ENCODE peak calls at places on chromosomes 4 and X, in five cellular contexts. One of them, this sample, is unnamed.

GRCh38 chr4:158769175-158769831 is 477 bp downstream of the FNIP2 start:
- DNase-seq in glutamatergic neuron: peak; percentile 66
- DNase-seq in activated CD8-positive, alpha-beta T cell treated with anti-CD3 and anti-CD28 coated beads for 36 hours: peak; percentile 58
- DNase-seq in nephron progenitor cell: peak; percentile 51
- DNase-seq in CD8-positive, alpha-beta T cell: peak; percentile 47
- DNase-seq in this sample: peak; percentile 27

GRCh38 chr4:161554372-161554990 is 609.3 kb downstream of the FSTL5 start:
- DNase-seq in glutamatergic neuron: no peak
- DNase-seq in CD8-positive, alpha-beta T cell: no peak
- DNase-seq in nephron progenitor cell: no peak
- DNase-seq in activated CD8-positive, alpha-beta T cell treated with anti-CD3 and anti-CD28 coated beads for 36 hours: no peak
- DNase-seq in this sample: peak; percentile 14

GRCh38 chrX:1385824-1386223 is 6.1 kb downstream of the SLC25A6 start:
- DNase-seq in glutamatergic neuron: no peak
- DNase-seq in activated CD8-positive, alpha-beta T cell treated with anti-CD3 and anti-CD28 coated beads for 36 hours: no peak
- DNase-seq in nephron progenitor cell: no peak
- DNase-seq in CD8-positive, alpha-beta T cell: no peak
- DNase-seq in this sample: no peak

GRCh38 chr4:123672987-123673386 is 276.4 kb downstream of the SPRY1 start:
- DNase-seq in nephron progenitor cell: no peak
- DNase-seq in CD8-positive, alpha-beta T cell: no peak
- DNase-seq in glutamatergic neuron: no peak
- DNase-seq in activated CD8-positive, alpha-beta T cell treated with anti-CD3 and anti-CD28 coated beads for 36 hours: no peak
- DNase-seq in this sample: peak; percentile 61

GRCh38 chr4:24775209-24775608 is 20.2 kb upstream of the SOD3 start:
- DNase-seq in nephron progenitor cell: no peak
- DNase-seq in CD8-positive, alpha-beta T cell: no peak
- DNase-seq in activated CD8-positive, alpha-beta T cell treated with anti-CD3 and anti-CD28 coated beads for 36 hours: no peak
- DNase-seq in glutamatergic neuron: no peak
- DNase-seq in this sample: peak; percentile 30

GRCh38 chrX:17788439-17788838 is 51.1 kb downstream of the SCML1 start:
- DNase-seq in glutamatergic neuron: peak; percentile 46
- DNase-seq in nephron progenitor cell: peak; percentile 30
- DNase-seq in activated CD8-positive, alpha-beta T cell treated with anti-CD3 and anti-CD28 coated beads for 36 hours: peak; percentile 37
- DNase-seq in CD8-positive, alpha-beta T cell: peak; percentile 50
- DNase-seq in this sample: peak; percentile 38

GRCh38 chrX:13167444-13168207 is 123.2 kb upstream of the FAM9C start:
- DNase-seq in nephron progenitor cell: no peak
- DNase-seq in glutamatergic neuron: no peak
- DNase-seq in activated CD8-positive, alpha-beta T cell treated with anti-CD3 and anti-CD28 coated beads for 36 hours: peak; percentile 20
- DNase-seq in CD8-positive, alpha-beta T cell: no peak
- DNase-seq in this sample: peak; percentile 64

GRCh38 chrX:107710617-107711391 is 64.8 kb downstream of the TSC22D3 start:
- DNase-seq in nephron progenitor cell: no peak
- DNase-seq in CD8-positive, alpha-beta T cell: peak; percentile 67
- DNase-seq in activated CD8-positive, alpha-beta T cell treated with anti-CD3 and anti-CD28 coated beads for 36 hours: peak; percentile 66
- DNase-seq in glutamatergic neuron: no peak
- DNase-seq in this sample: peak; percentile 97

GRCh38 chr4:76212851-76213414 is 691 bp downstream of the SCARB2 start:
- DNase-seq in CD8-positive, alpha-beta T cell: peak; percentile 54
- DNase-seq in activated CD8-positive, alpha-beta T cell treated with anti-CD3 and anti-CD28 coated beads for 36 hours: peak; percentile 73
- DNase-seq in nephron progenitor cell: no peak
- DNase-seq in glutamatergic neuron: no peak
- DNase-seq in this sample: peak; percentile 44

GRCh38 chr4:38368612-38369011 is 295.4 kb upstream of the KLF3 start:
- DNase-seq in glutamatergic neuron: no peak
- DNase-seq in activated CD8-positive, alpha-beta T cell treated with anti-CD3 and anti-CD28 coated beads for 36 hours: no peak
- DNase-seq in nephron progenitor cell: no peak
- DNase-seq in CD8-positive, alpha-beta T cell: no peak
- DNase-seq in this sample: peak; percentile 51

GRCh38 chr4:88803600-88804096 is 106.0 kb upstream of the NAP1L5 start:
- DNase-seq in activated CD8-positive, alpha-beta T cell treated with anti-CD3 and anti-CD28 coated beads for 36 hours: peak; percentile 40
- DNase-seq in CD8-positive, alpha-beta T cell: no peak
- DNase-seq in glutamatergic neuron: no peak
- DNase-seq in nephron progenitor cell: no peak
- DNase-seq in this sample: peak; percentile 98

GRCh38 chrX:138711399-138712347 is at the start of gene FGF13:
- DNase-seq in glutamatergic neuron: peak; percentile 55
- DNase-seq in activated CD8-positive, alpha-beta T cell treated with anti-CD3 and anti-CD28 coated beads for 36 hours: peak; percentile 3
- DNase-seq in CD8-positive, alpha-beta T cell: no peak
- DNase-seq in nephron progenitor cell: peak; percentile 66
- DNase-seq in this sample: peak; percentile 2

GRCh38 chrX:124346064-124346876 is at the start of gene SH2D1A:
- DNase-seq in CD8-positive, alpha-beta T cell: peak; percentile 18
- DNase-seq in glutamatergic neuron: no peak
- DNase-seq in nephron progenitor cell: no peak
- DNase-seq in activated CD8-positive, alpha-beta T cell treated with anti-CD3 and anti-CD28 coated beads for 36 hours: peak; percentile 41
- DNase-seq in this sample: no peak

GRCh38 chr4:86935499-86935832 is 655 bp downstream of the AFF1 start:
- DNase-seq in activated CD8-positive, alpha-beta T cell treated with anti-CD3 and anti-CD28 coated beads for 36 hours: peak; percentile 58
- DNase-seq in nephron progenitor cell: no peak
- DNase-seq in CD8-positive, alpha-beta T cell: no peak
- DNase-seq in glutamatergic neuron: peak; percentile 33
- DNase-seq in this sample: no peak

GRCh38 chrX:109624641-109625311 is at the start of gene KCNE5:
- DNase-seq in CD8-positive, alpha-beta T cell: no peak
- DNase-seq in glutamatergic neuron: peak; percentile 55
- DNase-seq in nephron progenitor cell: peak; percentile 89
- DNase-seq in activated CD8-positive, alpha-beta T cell treated with anti-CD3 and anti-CD28 coated beads for 36 hours: no peak
- DNase-seq in this sample: no peak

GRCh38 chr4:7434766-7435150 is at the start of gene PSAPL1:
- DNase-seq in CD8-positive, alpha-beta T cell: no peak
- DNase-seq in nephron progenitor cell: peak; percentile 43
- DNase-seq in activated CD8-positive, alpha-beta T cell treated with anti-CD3 and anti-CD28 coated beads for 36 hours: peak; percentile 26
- DNase-seq in glutamatergic neuron: no peak
- DNase-seq in this sample: peak; percentile 12

GRCh38 chrX:150158554-150159332 is 204.4 kb upstream of the MAMLD1 start:
- DNase-seq in CD8-positive, alpha-beta T cell: no peak
- DNase-seq in activated CD8-positive, alpha-beta T cell treated with anti-CD3 and anti-CD28 coated beads for 36 hours: no peak
- DNase-seq in nephron progenitor cell: no peak
- DNase-seq in glutamatergic neuron: no peak
- DNase-seq in this sample: no peak

GRCh38 chr4:30789219-30789671 is 69.1 kb downstream of the PCDH7 start:
- DNase-seq in glutamatergic neuron: no peak
- DNase-seq in CD8-positive, alpha-beta T cell: no peak
- DNase-seq in activated CD8-positive, alpha-beta T cell treated with anti-CD3 and anti-CD28 coated beads for 36 hours: no peak
- DNase-seq in nephron progenitor cell: no peak
- DNase-seq in this sample: no peak

GRCh38 chr4:24625091-24625490 is 40.7 kb upstream of the DHX15 start:
- DNase-seq in glutamatergic neuron: no peak
- DNase-seq in activated CD8-positive, alpha-beta T cell treated with anti-CD3 and anti-CD28 coated beads for 36 hours: no peak
- DNase-seq in CD8-positive, alpha-beta T cell: no peak
- DNase-seq in nephron progenitor cell: no peak
- DNase-seq in this sample: no peak

GRCh38 chr4:152392079-152392478 is 143.8 kb downstream of the FBXW7 start:
- DNase-seq in activated CD8-positive, alpha-beta T cell treated with anti-CD3 and anti-CD28 coated beads for 36 hours: no peak
- DNase-seq in CD8-positive, alpha-beta T cell: no peak
- DNase-seq in nephron progenitor cell: no peak
- DNase-seq in glutamatergic neuron: no peak
- DNase-seq in this sample: peak; percentile 13

GRCh38 chr4:10083861-10084641 is 32.5 kb downstream of the WDR1 start:
- DNase-seq in CD8-positive, alpha-beta T cell: peak; percentile 1
- DNase-seq in activated CD8-positive, alpha-beta T cell treated with anti-CD3 and anti-CD28 coated beads for 36 hours: peak; percentile 0
- DNase-seq in glutamatergic neuron: peak; percentile 8
- DNase-seq in nephron progenitor cell: no peak
- DNase-seq in this sample: no peak

GRCh38 chr4:24195976-24196736 is 306.3 kb upstream of the PPARGC1A start:
- DNase-seq in nephron progenitor cell: no peak
- DNase-seq in CD8-positive, alpha-beta T cell: no peak
- DNase-seq in glutamatergic neuron: no peak
- DNase-seq in activated CD8-positive, alpha-beta T cell treated with anti-CD3 and anti-CD28 coated beads for 36 hours: no peak
- DNase-seq in this sample: no peak

GRCh38 chr4:46441116-46441859 is 51.4 kb upstream of the GABRA2 start:
- DNase-seq in activated CD8-positive, alpha-beta T cell treated with anti-CD3 and anti-CD28 coated beads for 36 hours: no peak
- DNase-seq in nephron progenitor cell: no peak
- DNase-seq in CD8-positive, alpha-beta T cell: no peak
- DNase-seq in glutamatergic neuron: no peak
- DNase-seq in this sample: peak; percentile 42

GRCh38 chr4:72312032-72312650 is 256.9 kb downstream of the ADAMTS3 start:
- DNase-seq in activated CD8-positive, alpha-beta T cell treated with anti-CD3 and anti-CD28 coated beads for 36 hours: no peak
- DNase-seq in nephron progenitor cell: no peak
- DNase-seq in CD8-positive, alpha-beta T cell: no peak
- DNase-seq in glutamatergic neuron: no peak
- DNase-seq in this sample: peak; percentile 95

GRCh38 chr4:163600731-163601130 is 106.2 kb downstream of the TMA16 start:
- DNase-seq in activated CD8-positive, alpha-beta T cell treated with anti-CD3 and anti-CD28 coated beads for 36 hours: no peak
- DNase-seq in glutamatergic neuron: no peak
- DNase-seq in CD8-positive, alpha-beta T cell: no peak
- DNase-seq in nephron progenitor cell: no peak
- DNase-seq in this sample: no peak

GRCh38 chrX:9062621-9063020 is 28.7 kb upstream of the FAM9B start:
- DNase-seq in CD8-positive, alpha-beta T cell: no peak
- DNase-seq in activated CD8-positive, alpha-beta T cell treated with anti-CD3 and anti-CD28 coated beads for 36 hours: no peak
- DNase-seq in nephron progenitor cell: no peak
- DNase-seq in glutamatergic neuron: peak; percentile 21
- DNase-seq in this sample: no peak

GRCh38 chr4:56630876-56631666 is 50.0 kb downstream of the HOPX start:
- DNase-seq in CD8-positive, alpha-beta T cell: no peak
- DNase-seq in glutamatergic neuron: no peak
- DNase-seq in activated CD8-positive, alpha-beta T cell treated with anti-CD3 and anti-CD28 coated beads for 36 hours: no peak
- DNase-seq in nephron progenitor cell: no peak
- DNase-seq in this sample: peak; percentile 84

GRCh38 chr4:79298027-79298426 is 27.8 kb downstream of the NAA11 start:
- DNase-seq in activated CD8-positive, alpha-beta T cell treated with anti-CD3 and anti-CD28 coated beads for 36 hours: no peak
- DNase-seq in glutamatergic neuron: no peak
- DNase-seq in nephron progenitor cell: no peak
- DNase-seq in CD8-positive, alpha-beta T cell: no peak
- DNase-seq in this sample: no peak

GRCh38 chr4:7355795-7356194 is 78.9 kb downstream of the PSAPL1 start:
- DNase-seq in nephron progenitor cell: no peak
- DNase-seq in activated CD8-positive, alpha-beta T cell treated with anti-CD3 and anti-CD28 coated beads for 36 hours: no peak
- DNase-seq in glutamatergic neuron: no peak
- DNase-seq in CD8-positive, alpha-beta T cell: no peak
- DNase-seq in this sample: no peak

GRCh38 chrX:81301877-81302276 is 100.0 kb downstream of the SH3BGRL start:
- DNase-seq in glutamatergic neuron: no peak
- DNase-seq in nephron progenitor cell: no peak
- DNase-seq in activated CD8-positive, alpha-beta T cell treated with anti-CD3 and anti-CD28 coated beads for 36 hours: no peak
- DNase-seq in CD8-positive, alpha-beta T cell: no peak
- DNase-seq in this sample: no peak

GRCh38 chrX:24426340-24426913 is 38.7 kb upstream of the PDK3 start:
- DNase-seq in activated CD8-positive, alpha-beta T cell treated with anti-CD3 and anti-CD28 coated beads for 36 hours: no peak
- DNase-seq in nephron progenitor cell: no peak
- DNase-seq in glutamatergic neuron: no peak
- DNase-seq in CD8-positive, alpha-beta T cell: no peak
- DNase-seq in this sample: peak; percentile 27

GRCh38 chr4:142547974-142548373 is 298.1 kb downstream of the INPP4B start:
- DNase-seq in nephron progenitor cell: no peak
- DNase-seq in glutamatergic neuron: no peak
- DNase-seq in activated CD8-positive, alpha-beta T cell treated with anti-CD3 and anti-CD28 coated beads for 36 hours: no peak
- DNase-seq in CD8-positive, alpha-beta T cell: no peak
- DNase-seq in this sample: peak; percentile 14

GRCh38 chr4:113383111-113383785 is 333.8 kb downstream of the ANK2 start:
- DNase-seq in CD8-positive, alpha-beta T cell: no peak
- DNase-seq in glutamatergic neuron: no peak
- DNase-seq in nephron progenitor cell: no peak
- DNase-seq in activated CD8-positive, alpha-beta T cell treated with anti-CD3 and anti-CD28 coated beads for 36 hours: no peak
- DNase-seq in this sample: peak; percentile 93

GRCh38 chrX:96027363-96027894 is 657.2 kb upstream of the DIAPH2 start:
- DNase-seq in glutamatergic neuron: no peak
- DNase-seq in activated CD8-positive, alpha-beta T cell treated with anti-CD3 and anti-CD28 coated beads for 36 hours: no peak
- DNase-seq in CD8-positive, alpha-beta T cell: no peak
- DNase-seq in nephron progenitor cell: no peak
- DNase-seq in this sample: no peak

DNA sequence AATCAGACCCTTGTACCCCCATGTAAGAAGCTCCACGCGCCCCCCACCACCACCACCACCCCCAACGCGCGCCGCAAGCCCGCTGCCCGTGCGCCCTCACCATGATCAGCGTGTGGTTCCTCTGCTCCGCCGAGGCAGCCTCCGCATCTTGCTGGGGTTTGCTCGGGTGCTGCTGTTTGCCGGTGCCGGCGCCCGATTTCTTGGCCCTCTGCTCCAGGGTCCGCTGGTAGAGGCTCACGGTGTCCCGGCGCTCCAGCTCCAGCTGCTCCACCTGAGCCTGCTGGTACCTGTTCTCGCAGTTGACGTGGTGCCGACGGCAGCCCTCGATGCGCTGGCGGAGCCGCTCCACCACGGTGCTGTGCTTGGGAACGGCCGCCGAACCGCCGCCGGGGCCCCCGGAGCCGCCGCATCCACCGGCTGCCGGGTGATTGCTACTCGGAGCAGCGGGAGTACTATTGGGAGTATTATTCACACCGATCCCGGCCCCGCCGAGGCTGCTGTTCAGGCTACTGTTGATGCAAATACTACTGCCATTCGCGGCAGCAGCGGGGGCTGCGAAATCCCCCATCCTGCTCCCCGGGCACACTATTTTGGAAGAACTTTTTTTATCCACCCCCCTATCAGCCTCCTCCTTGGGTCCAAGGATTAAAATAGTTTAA is 1.1 kb downstream of the MAML3 start:
- DNase-seq in CD8-positive, alpha-beta T cell: peak; percentile 54
- DNase-seq in glutamatergic neuron: peak; percentile 79
- DNase-seq in activated CD8-positive, alpha-beta T cell treated with anti-CD3 and anti-CD28 coated beads for 36 hours: peak; percentile 53
- DNase-seq in nephron progenitor cell: peak; percentile 64
- DNase-seq in this sample: peak; percentile 38
- TF ChIP-seq CTCF in CD8-positive, alpha-beta T cell: no peak
- TF ChIP-seq CTCF in glutamatergic neuron: no peak
- TF ChIP-seq CTCF in activated CD8-positive, alpha-beta T cell treated with anti-CD3 and anti-CD28 coated beads for 36 hours: no peak
- TF ChIP-seq CTCF in nephron progenitor cell: no peak
- TF ChIP-seq CTCF in this sample: no peak

DNA sequence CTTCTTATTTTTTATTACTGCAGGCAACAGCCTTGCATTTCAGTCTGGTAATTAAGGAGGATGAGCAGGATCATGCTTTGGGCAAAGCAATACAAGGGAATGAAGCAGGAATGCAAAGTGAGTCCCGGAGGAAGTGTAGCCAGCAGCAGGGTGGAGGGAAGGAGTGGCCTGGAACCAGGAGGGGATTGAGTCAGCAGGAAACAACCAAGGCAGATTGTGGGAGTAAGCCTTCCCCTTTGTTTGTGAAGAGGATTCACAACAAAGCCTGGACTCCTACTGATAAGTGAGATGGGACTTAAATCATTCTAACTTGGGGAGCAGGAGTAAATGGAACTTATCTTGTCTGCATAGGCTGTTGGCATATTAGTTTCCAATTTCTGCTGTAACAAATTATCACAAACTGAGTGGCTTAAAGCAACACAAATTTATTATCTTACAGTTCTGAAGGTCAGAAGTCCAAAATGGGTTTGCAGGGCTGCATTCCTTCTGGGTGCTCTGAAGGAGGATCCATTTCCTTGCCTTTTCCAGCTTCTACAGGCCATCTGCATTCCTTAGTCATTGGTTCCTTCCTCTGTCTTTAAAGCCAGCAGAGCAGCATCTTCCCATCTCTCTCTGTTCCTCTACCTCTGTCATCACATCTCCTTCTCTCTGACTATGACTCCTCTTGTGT is 93.2 kb upstream of the AP1S2 start:
- DNase-seq in activated CD8-positive, alpha-beta T cell treated with anti-CD3 and anti-CD28 coated beads for 36 hours: no peak
- DNase-seq in glutamatergic neuron: no peak
- DNase-seq in nephron progenitor cell: peak; percentile 15
- DNase-seq in CD8-positive, alpha-beta T cell: no peak
- DNase-seq in this sample: peak; percentile 68
- TF ChIP-seq CTCF in activated CD8-positive, alpha-beta T cell treated with anti-CD3 and anti-CD28 coated beads for 36 hours: no peak
- TF ChIP-seq CTCF in glutamatergic neuron: no peak
- TF ChIP-seq CTCF in nephron progenitor cell: no peak
- TF ChIP-seq CTCF in CD8-positive, alpha-beta T cell: no peak
- TF ChIP-seq CTCF in this sample: no peak

GRCh38 chr4:168558587-168558986 is 61.7 kb downstream of the PALLD start:
- DNase-seq in activated CD8-positive, alpha-beta T cell treated with anti-CD3 and anti-CD28 coated beads for 36 hours: no peak
- DNase-seq in nephron progenitor cell: no peak
- DNase-seq in CD8-positive, alpha-beta T cell: no peak
- DNase-seq in glutamatergic neuron: no peak
- DNase-seq in this sample: peak; percentile 33
- TF ChIP-seq CTCF in activated CD8-positive, alpha-beta T cell treated with anti-CD3 and anti-CD28 coated beads for 36 hours: no peak
- TF ChIP-seq CTCF in nephron progenitor cell: no peak
- TF ChIP-seq CTCF in CD8-positive, alpha-beta T cell: no peak
- TF ChIP-seq CTCF in glutamatergic neuron: no peak
- TF ChIP-seq CTCF in this sample: no peak

GRCh38 chrX:11766487-11766886 is 8.4 kb downstream of the MSL3 start:
- DNase-seq in nephron progenitor cell: no peak
- DNase-seq in glutamatergic neuron: no peak
- DNase-seq in activated CD8-positive, alpha-beta T cell treated with anti-CD3 and anti-CD28 coated beads for 36 hours: peak; percentile 40
- DNase-seq in CD8-positive, alpha-beta T cell: peak; percentile 29
- DNase-seq in this sample: no peak
- TF ChIP-seq CTCF in nephron progenitor cell: no peak
- TF ChIP-seq CTCF in glutamatergic neuron: no peak
- TF ChIP-seq CTCF in activated CD8-positive, alpha-beta T cell treated with anti-CD3 and anti-CD28 coated beads for 36 hours: no peak
- TF ChIP-seq CTCF in CD8-positive, alpha-beta T cell: no peak
- TF ChIP-seq CTCF in this sample: no peak

This sample was measured in fibroblast of mammary gland.